ENCODE peak calls at places on chromosomes 3 and 15, in nine cellular contexts. One of them, this sample, is unnamed.

GRCh38 chr3:154598166-154598565 is 168.2 kb upstream of the GPR149 start:
- DNase-seq in effector CD4-positive, alpha-beta T cell: no peak
- DNase-seq in foreskin fibroblast: no peak
- DNase-seq in NCI-H460: no peak
- DNase-seq in posterior cingulate gyrus: no peak
- DNase-seq in sigmoid colon: no peak
- DNase-seq in ELF-1: no peak
- DNase-seq in esophagus muscularis mucosa: no peak
- DNase-seq in ELR: no peak
- DNase-seq in this sample: no peak

GRCh38 chr3:115190747-115191146 is 43.7 kb upstream of the ZBTB20 start:
- DNase-seq in ELF-1: no peak
- DNase-seq in ELR: peak
- DNase-seq in esophagus muscularis mucosa: no peak
- DNase-seq in NCI-H460: no peak
- DNase-seq in effector CD4-positive, alpha-beta T cell: no peak
- DNase-seq in sigmoid colon: no peak
- DNase-seq in posterior cingulate gyrus: no peak
- DNase-seq in foreskin fibroblast: no peak
- DNase-seq in this sample: no peak

GRCh38 chr3:13420051-13420816 is at the start of gene NUP210:
- DNase-seq in sigmoid colon: no peak
- DNase-seq in posterior cingulate gyrus: no peak
- DNase-seq in ELR: no peak
- DNase-seq in esophagus muscularis mucosa: no peak
- DNase-seq in NCI-H460: no peak
- DNase-seq in foreskin fibroblast: no peak
- DNase-seq in effector CD4-positive, alpha-beta T cell: peak
- DNase-seq in ELF-1: peak
- DNase-seq in this sample: no peak

GRCh38 chr15:101276501-101277037 is 716 bp downstream of the SELENOS start:
- DNase-seq in posterior cingulate gyrus: no peak
- DNase-seq in foreskin fibroblast: no peak
- DNase-seq in NCI-H460: no peak
- DNase-seq in esophagus muscularis mucosa: no peak
- DNase-seq in ELR: peak
- DNase-seq in ELF-1: peak
- DNase-seq in effector CD4-positive, alpha-beta T cell: no peak
- DNase-seq in sigmoid colon: no peak
- DNase-seq in this sample: no peak

GRCh38 chr3:32817561-32818430 is at the start of gene TRIM71:
- DNase-seq in foreskin fibroblast: no peak
- DNase-seq in posterior cingulate gyrus: no peak
- DNase-seq in ELF-1: no peak
- DNase-seq in sigmoid colon: no peak
- DNase-seq in effector CD4-positive, alpha-beta T cell: no peak
- DNase-seq in NCI-H460: no peak
- DNase-seq in ELR: no peak
- DNase-seq in esophagus muscularis mucosa: no peak
- DNase-seq in this sample: no peak

GRCh38 chr3:136893848-136894443 is 31.9 kb downstream of the NCK1 start:
- DNase-seq in effector CD4-positive, alpha-beta T cell: no peak
- DNase-seq in ELF-1: peak
- DNase-seq in foreskin fibroblast: peak
- DNase-seq in NCI-H460: peak
- DNase-seq in sigmoid colon: no peak
- DNase-seq in esophagus muscularis mucosa: no peak
- DNase-seq in posterior cingulate gyrus: no peak
- DNase-seq in ELR: peak
- DNase-seq in this sample: peak

GRCh38 chr3:20096135-20096685 is 56.0 kb downstream of the KAT2B start:
- DNase-seq in ELR: no peak
- DNase-seq in posterior cingulate gyrus: no peak
- DNase-seq in ELF-1: no peak
- DNase-seq in NCI-H460: no peak
- DNase-seq in effector CD4-positive, alpha-beta T cell: no peak
- DNase-seq in sigmoid colon: no peak
- DNase-seq in esophagus muscularis mucosa: no peak
- DNase-seq in foreskin fibroblast: peak
- DNase-seq in this sample: no peak

GRCh38 chr3:185727873-185728272 is 97.0 kb downstream of the IGF2BP2 start:
- DNase-seq in esophagus muscularis mucosa: no peak
- DNase-seq in foreskin fibroblast: no peak
- DNase-seq in posterior cingulate gyrus: no peak
- DNase-seq in ELF-1: no peak
- DNase-seq in sigmoid colon: no peak
- DNase-seq in effector CD4-positive, alpha-beta T cell: no peak
- DNase-seq in ELR: peak
- DNase-seq in NCI-H460: peak
- DNase-seq in this sample: no peak

GRCh38 chr3:184169896-184170875 is 4.5 kb upstream of the AP2M1 start:
- DNase-seq in sigmoid colon: no peak
- DNase-seq in posterior cingulate gyrus: no peak
- DNase-seq in esophagus muscularis mucosa: no peak
- DNase-seq in effector CD4-positive, alpha-beta T cell: no peak
- DNase-seq in ELR: no peak
- DNase-seq in ELF-1: peak
- DNase-seq in NCI-H460: no peak
- DNase-seq in foreskin fibroblast: no peak
- DNase-seq in this sample: no peak

GRCh38 chr3:51297333-51297732 is 87.8 kb upstream of the MANF start:
- DNase-seq in esophagus muscularis mucosa: no peak
- DNase-seq in posterior cingulate gyrus: no peak
- DNase-seq in ELR: no peak
- DNase-seq in NCI-H460: no peak
- DNase-seq in foreskin fibroblast: no peak
- DNase-seq in ELF-1: no peak
- DNase-seq in effector CD4-positive, alpha-beta T cell: no peak
- DNase-seq in sigmoid colon: no peak
- DNase-seq in this sample: no peak